ENCODE peak calls at places on chromosome 11, in five cellular contexts. D, I, R, P and M are unnamed samples.

GRCh38 chr11:132894598-132894997 is 637.7 kb downstream of the OPCML start:
- DNase-seq in D (no peak), I (no peak), R (no peak), P (no peak), M (no peak)

GRCh38 chr11:57972013-57972367 is 51.7 kb upstream of the OR9Q1 start:
- DNase-seq in D (no peak), I (no peak), R (no peak), P (no peak), M (no peak)

GRCh38 chr11:44957051-44957515 is 6.4 kb upstream of the TP53I11 start:
- DNase-seq in D (no peak), I (no peak), R (no peak), P (no peak), M (no peak)

GRCh38 chr11:22670803-22671202 is 4.4 kb downstream of the GAS2 start:
- DNase-seq in D (peak), I (no peak), R (peak), P (no peak), M (peak)

GRCh38 chr11:69293819-69294505 is at the start of gene MYEOV:
- DNase-seq in D (no peak), I (peak), R (peak), P (peak), M (peak)

GRCh38 chr11:118923721-118924587 is 1.8 kb downstream of the BCL9L start:
- DNase-seq in D (no peak), I (peak), R (no peak), P (no peak), M (no peak)

GRCh38 chr11:96082002-96082899 is 158.3 kb upstream of the MTMR2 start:
- DNase-seq in D (no peak), I (no peak), R (peak), P (no peak), M (peak)

GRCh38 chr11:95426823-95427462 is 195.9 kb upstream of the SESN3 start:
- DNase-seq in D (no peak), I (no peak), R (no peak), P (no peak), M (no peak)

GRCh38 chr11:62450543-62451242 is 31.9 kb downstream of the SCGB1A1 start:
- DNase-seq in D (no peak), I (no peak), R (no peak), P (no peak), M (no peak)

GRCh38 chr11:30653606-30654005 is 67.5 kb upstream of the MPPED2 start:
- DNase-seq in D (no peak), I (no peak), R (no peak), P (no peak), M (no peak)

GRCh38 chr11:2674681-2675131 is 25.1 kb downstream of the KCNQ1OT1 start:
- DNase-seq in D (no peak), I (no peak), R (no peak), P (no peak), M (no peak)

GRCh38 chr11:92322225-92322624 is 97.6 kb downstream of the FAT3 start:
- DNase-seq in D (no peak), I (no peak), R (no peak), P (peak), M (no peak)